ENCODE peak calls at places on chromosomes 11 and 22, in seven cellular contexts. U, G, Z, X, Q, V and F are unnamed samples.

GRCh38 chr11:8442301-8442700 is 151.7 kb downstream of the STK33 start:
- DNase-seq in Q (no peak), X (no peak), G (no peak), U (no peak), V (no peak), Z (peak), F (no peak)

GRCh38 chr11:47980907-47981621 is 705 bp downstream of the PTPRJ start:
- DNase-seq in V (peak), X (no peak), U (no peak), Q (peak), G (peak), Z (peak), F (peak)

GRCh38 chr11:35664977-35665441 is 2.4 kb downstream of the TRIM44 start:
- DNase-seq in G (peak), V (no peak), Z (no peak), Q (no peak), X (no peak), U (no peak), F (no peak)

GRCh38 chr11:2564588-2565440 is 120.0 kb downstream of the KCNQ1 start:
- DNase-seq in Q (no peak), V (no peak), G (no peak), X (no peak), U (no peak), Z (no peak), F (no peak)

GRCh38 chr11:13378316-13378715 is 84.7 kb downstream of the BTBD10 start:
- DNase-seq in V (no peak), U (no peak), Z (no peak), Q (no peak), G (peak), X (no peak), F (no peak)

GRCh38 chr22:37820350-37820749 is 2.8 kb upstream of the GALR3 start:
- DNase-seq in V (no peak), Q (no peak), U (no peak), X (no peak), G (no peak), Z (no peak), F (no peak)

GRCh38 chr11:78039919-78040671 is 17.0 kb upstream of the KCTD14 start:
- DNase-seq in V (peak), Q (peak), Z (no peak), U (peak), G (peak), X (no peak), F (peak)

GRCh38 chr22:39954584-39955055 is 5.6 kb upstream of the TMA7B start:
- DNase-seq in U (peak), Z (no peak), Q (no peak), X (no peak), V (peak), G (peak), F (no peak)

GRCh38 chr11:41921991-41922390 is 462.5 kb upstream of the LRRC4C start:
- DNase-seq in Z (no peak), U (no peak), G (no peak), X (no peak), V (no peak), Q (no peak), F (no peak)